ENCODE peak calls at places on chromosomes 12 and 14, in four cellular contexts. One of them, this sample, is unnamed.
A peak's percentile ranks its signal among the peaks of the same experiment; 100 is the strongest.

GRCh38 chr12:131204416-131205311 is 251.0 kb downstream of the ADGRD1 start:
- DNase-seq in ACHN: no peak
- DNase-seq in substantia nigra: no peak
- DNase-seq in A549: no peak
- DNase-seq in this sample: no peak

GRCh38 chr14:36346052-36346451 is 25.6 kb upstream of the MBIP start:
- DNase-seq in ACHN: no peak
- DNase-seq in substantia nigra: no peak
- DNase-seq in A549: no peak
- DNase-seq in this sample: no peak

GRCh38 chr12:72673853-72674252 is 401.7 kb downstream of the TRHDE start:
- DNase-seq in ACHN: no peak
- DNase-seq in substantia nigra: no peak
- DNase-seq in A549: no peak
- DNase-seq in this sample: no peak

GRCh38 chr14:95518045-95518751 is 1.7 kb upstream of the SYNE3 start:
- DNase-seq in ACHN: no peak
- DNase-seq in substantia nigra: no peak
- DNase-seq in A549: no peak
- DNase-seq in this sample: no peak

GRCh38 chr12:63362801-63363200 is 211.8 kb upstream of the AVPR1A start:
- DNase-seq in ACHN: no peak
- DNase-seq in substantia nigra: no peak
- DNase-seq in A549: no peak
- DNase-seq in this sample: no peak

GRCh38 chr14:67187826-67188225 is 1.4 kb upstream of the GARIN2 start:
- DNase-seq in ACHN: peak; percentile 89
- DNase-seq in substantia nigra: no peak
- DNase-seq in A549: peak; percentile 29
- DNase-seq in this sample: peak; percentile 85

GRCh38 chr14:22479132-22479531 is 109.9 kb downstream of the DAD1 start:
- DNase-seq in ACHN: no peak
- DNase-seq in substantia nigra: no peak
- DNase-seq in A549: no peak
- DNase-seq in this sample: no peak

GRCh38 chr12:122460641-122461040 is 38.2 kb upstream of the CLIP1 start:
- DNase-seq in ACHN: no peak
- DNase-seq in substantia nigra: no peak
- DNase-seq in A549: no peak
- DNase-seq in this sample: no peak

GRCh38 chr14:36663404-36664321 is 2.0 kb downstream of the PAX9 start:
- DNase-seq in ACHN: peak; percentile 4
- DNase-seq in substantia nigra: no peak
- DNase-seq in A549: no peak
- DNase-seq in this sample: no peak

GRCh38 chr12:87929346-87929745 is 99.9 kb downstream of the C12orf50 start:
- DNase-seq in ACHN: no peak
- DNase-seq in substantia nigra: no peak
- DNase-seq in A549: no peak
- DNase-seq in this sample: no peak

GRCh38 chr12:56154246-56154771 is 1.9 kb downstream of the MYL6B start:
- DNase-seq in ACHN: no peak
- DNase-seq in substantia nigra: no peak
- DNase-seq in A549: no peak
- DNase-seq in this sample: no peak

GRCh38 chr12:67853204-67853603 is 136.0 kb upstream of the IFNG-AS1 start:
- DNase-seq in ACHN: no peak
- DNase-seq in substantia nigra: no peak
- DNase-seq in A549: no peak
- DNase-seq in this sample: no peak

GRCh38 chr14:54944737-54945391 is 42.2 kb upstream of the GCH1 start:
- DNase-seq in ACHN: no peak
- DNase-seq in substantia nigra: no peak
- DNase-seq in A549: no peak
- DNase-seq in this sample: no peak